ENCODE peak calls at places on chromosome 16, in six cellular contexts. Y is neural progenitor cell, A is fibroblast of lung, K is GM23248, X is HCT116, R is K562. G is an unnamed sample.

GRCh38 chr16:88530858-88531203 is 39.4 kb upstream of the ZC3H18 start:
- DNase-seq in Y (no peak), A (no peak), K (no peak), X (no peak), R (peak), G (no peak)

GRCh38 chr16:4115941-4116327 is 308 bp downstream of the ADCY9 start:
- DNase-seq in Y (no peak), A (no peak), K (no peak), X (no peak), R (no peak), G (no peak)

GRCh38 chr16:12439443-12440232 is 364.0 kb downstream of the CPPED1 start:
- DNase-seq in Y (no peak), A (no peak), K (no peak), X (no peak), R (no peak), G (no peak)

GRCh38 chr16:27228621-27229501 is 25.5 kb downstream of the KDM8 start:
- DNase-seq in Y (no peak), A (no peak), K (no peak), X (no peak), R (peak), G (no peak)

GRCh38 chr16:16004314-16004749 is 54.9 kb downstream of the ABCC1 start:
- DNase-seq in Y (no peak), A (peak), K (peak), X (no peak), R (no peak), G (no peak)

GRCh38 chr16:71572497-71573116 is 4.3 kb downstream of the TAT start:
- DNase-seq in Y (no peak), A (no peak), K (no peak), X (no peak), R (no peak), G (no peak)

GRCh38 chr16:933581-933980 is 37.2 kb downstream of the LMF1 start:
- DNase-seq in Y (no peak), A (no peak), K (no peak), X (no peak), R (no peak), G (no peak)

GRCh38 chr16:74094514-74094913 is 202.1 kb upstream of the PSMD7 start:
- DNase-seq in Y (no peak), A (no peak), K (no peak), X (no peak), R (no peak), G (no peak)

DNA sequence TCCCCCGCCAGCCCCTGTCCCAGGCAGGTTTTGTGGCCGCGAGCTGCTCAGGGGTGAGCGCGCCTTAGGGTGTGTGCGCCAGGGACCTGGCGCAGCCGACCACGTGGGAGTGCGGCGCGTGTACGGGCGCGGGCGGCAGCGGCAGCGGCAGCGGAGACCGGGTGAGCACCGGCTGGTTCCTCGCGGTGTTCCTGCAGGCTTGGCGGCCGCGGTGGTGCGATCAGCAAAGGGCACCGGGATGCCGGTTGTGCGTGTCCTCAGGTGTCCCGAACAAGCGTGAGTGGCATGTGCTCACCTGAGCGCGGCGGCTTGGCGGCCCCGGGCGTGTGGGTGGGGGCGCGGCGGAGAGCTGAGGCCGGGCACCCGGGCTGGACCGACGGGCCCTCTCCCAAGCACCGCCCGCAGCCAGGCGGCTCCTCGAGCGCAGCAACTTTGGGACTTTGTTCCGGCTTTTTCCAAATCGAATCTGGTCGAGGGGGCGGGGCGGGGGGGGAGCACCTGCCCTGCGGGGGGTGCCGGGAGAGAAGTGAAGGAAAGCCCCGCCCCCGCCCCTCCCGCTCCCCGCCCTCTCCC is 331 bp upstream of the HSD11B2 start:
- DNase-seq in Y (peak), A (no peak), K (peak), X (no peak), R (peak), G (peak)
- TF ChIP-seq EZH2 in Y (peak), A (peak), K (no peak), X (no peak), R (no peak), G (peak)

GRCh38 chr16:8877894-8878522 is 4.1 kb upstream of the LITAFD start:
- DNase-seq in Y (no peak), A (no peak), K (no peak), X (no peak), R (no peak), G (no peak)

GRCh38 chr16:8882041-8882617 is at the start of gene LITAFD:
- DNase-seq in Y (no peak), A (no peak), K (no peak), X (no peak), R (no peak), G (no peak)

GRCh38 chr16:8880839-8881510 is 1.2 kb upstream of the LITAFD start:
- DNase-seq in Y (no peak), A (no peak), K (no peak), X (no peak), R (no peak), G (no peak)

GRCh38 chr16:8874388-8874787 is 5.6 kb upstream of the CARHSP1 start:
- DNase-seq in Y (no peak), A (peak), K (peak), X (no peak), R (no peak), G (no peak)

GRCh38 chr16:8878523-8878911 is 3.6 kb upstream of the LITAFD start:
- DNase-seq in Y (no peak), A (peak), K (peak), X (no peak), R (no peak), G (no peak)
- H3K9ac ChIP-seq in Y (no peak), A (no peak), K (peak), X (no peak), R (peak), G (no peak)

GRCh38 chr16:57374067-57374534 is 1.8 kb downstream of the CX3CL1 start:
- DNase-seq in Y (no peak), A (no peak), K (peak), X (no peak), R (no peak), G (no peak)

GRCh38 chr16:57371494-57372371 is 557 bp upstream of the CX3CL1 start:
- DNase-seq in Y (no peak), A (no peak), K (no peak), X (no peak), R (no peak), G (no peak)

GRCh38 chr16:57376313-57376818 is 4.1 kb downstream of the CX3CL1 start:
- DNase-seq in Y (no peak), A (no peak), K (no peak), X (no peak), R (no peak), G (no peak)

GRCh38 chr16:57373117-57373947 is 1.0 kb downstream of the CX3CL1 start:
- DNase-seq in Y (peak), A (no peak), K (no peak), X (no peak), R (no peak), G (no peak)

DNA sequence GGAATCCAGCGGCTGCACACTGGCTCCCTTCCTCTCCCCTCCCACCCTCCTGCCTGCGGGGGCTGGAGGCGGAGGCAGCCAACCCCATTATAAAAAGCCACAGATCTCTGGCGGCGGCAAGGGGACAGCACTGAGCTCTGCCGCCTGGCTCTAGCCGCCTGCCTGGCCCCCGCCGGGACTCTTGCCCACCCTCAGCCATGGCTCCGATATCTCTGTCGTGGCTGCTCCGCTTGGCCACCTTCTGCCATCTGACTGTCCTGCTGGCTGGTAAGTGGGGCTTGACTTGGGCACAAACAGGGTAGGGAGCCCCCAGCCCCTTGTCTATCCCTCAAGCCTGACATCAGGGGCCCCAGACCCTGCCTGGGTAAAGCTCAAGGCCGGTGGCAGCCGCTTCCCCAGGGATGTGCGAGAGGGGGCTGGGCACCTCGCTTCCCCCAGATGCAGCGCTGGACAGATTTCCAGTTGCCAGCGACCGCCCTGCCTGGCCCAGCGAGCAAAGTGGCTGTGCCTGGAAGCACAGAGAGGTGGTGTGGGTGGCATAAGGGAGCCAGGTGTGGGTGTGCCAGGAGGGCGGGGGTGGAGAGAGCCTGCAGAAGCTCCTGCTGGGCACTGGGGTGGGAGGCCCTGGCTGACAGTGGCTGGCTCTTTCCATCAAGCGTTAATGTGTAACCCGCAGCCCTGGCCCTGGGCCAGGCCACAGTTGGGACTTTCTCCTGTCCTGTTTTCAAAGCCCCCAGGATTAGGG is at the start of gene CX3CL1:
- DNase-seq in Y (peak), A (no peak), K (peak), X (no peak), R (no peak), G (no peak)
- TF ChIP-seq EZH2 in Y (no peak), A (no peak), K (no peak), X (no peak), R (no peak), G (no peak)

DNA sequence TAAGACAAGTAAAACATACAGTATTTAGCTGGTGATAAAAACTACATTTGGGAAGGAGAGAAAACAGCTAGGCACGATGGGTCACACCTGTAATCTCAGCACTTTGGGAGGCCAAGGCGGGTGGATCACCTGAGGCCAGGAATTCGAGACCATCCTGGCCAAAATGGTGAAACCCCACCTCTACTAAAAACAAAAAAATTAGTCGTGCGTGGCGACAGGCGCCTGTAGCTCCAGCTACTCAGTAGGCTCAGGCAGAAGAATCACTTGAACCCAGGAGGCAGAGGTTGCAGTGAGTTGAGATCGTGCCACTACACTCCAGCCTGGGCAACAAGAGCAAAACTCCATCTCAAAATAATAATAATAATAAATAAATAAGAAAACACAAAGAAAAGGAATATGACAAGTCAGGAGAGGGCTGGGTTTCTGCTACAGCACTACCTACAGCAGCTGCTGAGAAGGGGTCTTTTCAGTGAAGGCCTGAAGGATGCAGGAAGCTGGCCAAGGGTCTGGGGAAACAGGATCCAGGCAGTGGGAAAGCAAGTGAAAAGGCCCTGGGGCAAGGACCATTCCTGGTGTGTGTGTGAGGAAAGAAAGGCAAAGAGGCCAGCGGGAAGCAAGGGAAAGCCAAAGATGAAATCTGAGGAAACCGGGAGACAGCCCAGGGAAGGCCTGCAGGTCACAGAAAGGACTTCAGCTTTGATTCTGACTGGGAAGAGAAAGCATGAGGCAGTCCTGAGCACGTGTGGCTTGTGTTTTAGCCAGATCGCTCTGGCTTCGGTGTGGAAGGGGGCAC is 10.6 kb downstream of the MBTPS1 start:
- DNase-seq in Y (no peak), A (no peak), K (no peak), X (no peak), R (no peak), G (no peak)
- H3K9ac ChIP-seq in Y (peak), A (no peak), K (no peak), X (no peak), R (no peak), G (no peak)

GRCh38 chr16:2963611-2964415 is at the start of gene KREMEN2:
- DNase-seq in Y (peak), A (no peak), K (peak), X (peak), R (peak), G (no peak)
- TF ChIP-seq EZH2 in Y (peak), A (peak), K (no peak), X (no peak), R (no peak), G (no peak)

G was measured in DND-41.